ENCODE peak calls at places on chromosomes 4 and X, in seven cellular contexts. One of them, this sample, is unnamed. For H3K4me1, the result is how much of the 10 kb centered on the place peaks cover.

GRCh38 chr4:22413416-22413815 is 102.5 kb downstream of the ADGRA3 start:
- DNase-seq in iPS DF 6.9: no peak
- DNase-seq in A549: no peak
- DNase-seq in right atrium auricular region: no peak
- DNase-seq in sigmoid colon: no peak
- DNase-seq in right lobe of liver: no peak
- DNase-seq in neuronal stem cell: no peak
- DNase-seq in this sample: no peak

GRCh38 chr4:7557447-7557846 is 122.7 kb upstream of the PSAPL1 start:
- DNase-seq in iPS DF 6.9: no peak
- DNase-seq in A549: peak
- DNase-seq in right atrium auricular region: no peak
- DNase-seq in sigmoid colon: no peak
- DNase-seq in right lobe of liver: no peak
- DNase-seq in neuronal stem cell: no peak
- DNase-seq in this sample: no peak

GRCh38 chr4:139909036-139909435 is 243.4 kb downstream of the MGST2 start:
- DNase-seq in iPS DF 6.9: no peak
- DNase-seq in A549: no peak
- DNase-seq in right atrium auricular region: no peak
- DNase-seq in sigmoid colon: no peak
- DNase-seq in right lobe of liver: no peak
- DNase-seq in neuronal stem cell: no peak
- DNase-seq in this sample: no peak

GRCh38 chr4:89868261-89868660 is 26.4 kb upstream of the MMRN1 start:
- DNase-seq in iPS DF 6.9: no peak
- DNase-seq in A549: no peak
- DNase-seq in right atrium auricular region: no peak
- DNase-seq in sigmoid colon: no peak
- DNase-seq in right lobe of liver: no peak
- DNase-seq in neuronal stem cell: no peak
- DNase-seq in this sample: no peak

GRCh38 chr4:173493041-173493440 is 37.0 kb downstream of the HAND2 start:
- DNase-seq in iPS DF 6.9: no peak
- DNase-seq in A549: no peak
- DNase-seq in right atrium auricular region: no peak
- DNase-seq in sigmoid colon: no peak
- DNase-seq in right lobe of liver: no peak
- DNase-seq in neuronal stem cell: no peak
- DNase-seq in this sample: no peak

GRCh38 chr4:169619518-169619957 is 840 bp upstream of the CLCN3 start:
- DNase-seq in iPS DF 6.9: no peak
- DNase-seq in A549: peak
- DNase-seq in right atrium auricular region: no peak
- DNase-seq in sigmoid colon: no peak
- DNase-seq in right lobe of liver: peak
- DNase-seq in neuronal stem cell: peak
- DNase-seq in this sample: no peak

GRCh38 chr4:26020083-26020668 is 106.2 kb downstream of the SMIM20 start:
- DNase-seq in iPS DF 6.9: no peak
- DNase-seq in A549: no peak
- DNase-seq in right atrium auricular region: no peak
- DNase-seq in sigmoid colon: no peak
- DNase-seq in right lobe of liver: no peak
- DNase-seq in neuronal stem cell: no peak
- DNase-seq in this sample: no peak

GRCh38 chr4:147480891-147481576 is at the start of gene EDNRA:
- DNase-seq in iPS DF 6.9: no peak
- DNase-seq in A549: peak
- DNase-seq in right atrium auricular region: no peak
- DNase-seq in sigmoid colon: no peak
- DNase-seq in right lobe of liver: no peak
- DNase-seq in neuronal stem cell: peak
- DNase-seq in this sample: peak

GRCh38 chrX:30312858-30313257 is 3.7 kb upstream of the NR0B1 start:
- DNase-seq in iPS DF 6.9: no peak
- DNase-seq in A549: no peak
- DNase-seq in right atrium auricular region: no peak
- DNase-seq in sigmoid colon: no peak
- DNase-seq in right lobe of liver: no peak
- DNase-seq in neuronal stem cell: no peak
- DNase-seq in this sample: no peak

GRCh38 chr4:142497606-142498005 is 348.5 kb downstream of the INPP4B start:
- DNase-seq in iPS DF 6.9: no peak
- DNase-seq in A549: no peak
- DNase-seq in right atrium auricular region: no peak
- DNase-seq in sigmoid colon: no peak
- DNase-seq in right lobe of liver: no peak
- DNase-seq in neuronal stem cell: no peak
- DNase-seq in this sample: no peak

GRCh38 chr4:150828159-150828558 is 186.9 kb downstream of the LRBA start:
- DNase-seq in iPS DF 6.9: no peak
- DNase-seq in A549: no peak
- DNase-seq in right atrium auricular region: no peak
- DNase-seq in sigmoid colon: no peak
- DNase-seq in right lobe of liver: no peak
- DNase-seq in neuronal stem cell: no peak
- DNase-seq in this sample: no peak

GRCh38 chrX:19747672-19748610 is 139.5 kb downstream of the SH3KBP1 start:
- DNase-seq in iPS DF 6.9: no peak
- DNase-seq in A549: no peak
- DNase-seq in right atrium auricular region: no peak
- DNase-seq in sigmoid colon: peak
- DNase-seq in right lobe of liver: no peak
- DNase-seq in neuronal stem cell: no peak
- DNase-seq in this sample: no peak

GRCh38 chrX:110146521-110146920 is 143.6 kb downstream of the TMEM164 start:
- DNase-seq in iPS DF 6.9: no peak
- DNase-seq in A549: peak
- DNase-seq in right atrium auricular region: no peak
- DNase-seq in sigmoid colon: no peak
- DNase-seq in right lobe of liver: peak
- DNase-seq in neuronal stem cell: peak
- DNase-seq in this sample: no peak

GRCh38 chrX:73765776-73766465 is 202.9 kb downstream of the CHIC1 start:
- DNase-seq in iPS DF 6.9: no peak
- DNase-seq in A549: no peak
- DNase-seq in right atrium auricular region: no peak
- DNase-seq in sigmoid colon: no peak
- DNase-seq in right lobe of liver: peak
- DNase-seq in neuronal stem cell: no peak
- DNase-seq in this sample: no peak

GRCh38 chr4:102637391-102637790 is 123.4 kb downstream of the MANBA start:
- DNase-seq in iPS DF 6.9: no peak
- DNase-seq in A549: no peak
- DNase-seq in right atrium auricular region: no peak
- DNase-seq in sigmoid colon: no peak
- DNase-seq in right lobe of liver: no peak
- DNase-seq in neuronal stem cell: no peak
- DNase-seq in this sample: no peak

GRCh38 chr4:110484767-110485166 is 8.8 kb downstream of the ENPEP start:
- DNase-seq in iPS DF 6.9: no peak
- DNase-seq in A549: no peak
- DNase-seq in right atrium auricular region: no peak
- DNase-seq in sigmoid colon: no peak
- DNase-seq in right lobe of liver: no peak
- DNase-seq in neuronal stem cell: no peak
- DNase-seq in this sample: no peak

GRCh38 chr4:158652920-158653319 is 18.8 kb downstream of the C4orf46 start:
- DNase-seq in iPS DF 6.9: no peak
- DNase-seq in A549: no peak
- DNase-seq in right atrium auricular region: no peak
- DNase-seq in sigmoid colon: no peak
- DNase-seq in right lobe of liver: no peak
- DNase-seq in neuronal stem cell: no peak
- DNase-seq in this sample: no peak

GRCh38 chr4:149914521-149915115 is 99.0 kb upstream of the IQCM start:
- DNase-seq in iPS DF 6.9: peak
- DNase-seq in A549: peak
- DNase-seq in right atrium auricular region: no peak
- DNase-seq in sigmoid colon: no peak
- DNase-seq in right lobe of liver: no peak
- DNase-seq in neuronal stem cell: peak
- DNase-seq in this sample: no peak

GRCh38 chr4:72701987-72702819 is 133.2 kb upstream of the ADAMTS3 start:
- DNase-seq in iPS DF 6.9: no peak
- DNase-seq in A549: peak
- DNase-seq in right atrium auricular region: no peak
- DNase-seq in sigmoid colon: no peak
- DNase-seq in right lobe of liver: no peak
- DNase-seq in neuronal stem cell: peak
- DNase-seq in this sample: no peak

GRCh38 chr4:7760706-7761105 is 179.0 kb downstream of the AFAP1 start:
- DNase-seq in iPS DF 6.9: no peak
- DNase-seq in A549: no peak
- DNase-seq in right atrium auricular region: no peak
- DNase-seq in sigmoid colon: no peak
- DNase-seq in right lobe of liver: no peak
- DNase-seq in neuronal stem cell: no peak
- DNase-seq in this sample: peak

GRCh38 chrX:16963216-16963615 is 16.8 kb downstream of the REPS2 start:
- DNase-seq in iPS DF 6.9: no peak
- DNase-seq in A549: no peak
- DNase-seq in right atrium auricular region: no peak
- DNase-seq in sigmoid colon: no peak
- DNase-seq in right lobe of liver: no peak
- DNase-seq in neuronal stem cell: no peak
- DNase-seq in this sample: no peak

GRCh38 chr4:76192221-76192620 is 21.4 kb downstream of the SCARB2 start:
- DNase-seq in iPS DF 6.9: no peak
- DNase-seq in A549: no peak
- DNase-seq in right atrium auricular region: no peak
- DNase-seq in sigmoid colon: no peak
- DNase-seq in right lobe of liver: no peak
- DNase-seq in neuronal stem cell: no peak
- DNase-seq in this sample: no peak

GRCh38 chr4:97003715-97004114 is 1139.6 kb downstream of the STPG2 start:
- DNase-seq in iPS DF 6.9: no peak
- DNase-seq in A549: no peak
- DNase-seq in right atrium auricular region: no peak
- DNase-seq in sigmoid colon: no peak
- DNase-seq in right lobe of liver: no peak
- DNase-seq in neuronal stem cell: no peak
- DNase-seq in this sample: no peak

GRCh38 chrX:115584715-115585114 is 23.7 kb downstream of the PLS3 start:
- DNase-seq in iPS DF 6.9: no peak
- DNase-seq in A549: no peak
- DNase-seq in right atrium auricular region: no peak
- DNase-seq in sigmoid colon: no peak
- DNase-seq in right lobe of liver: no peak
- DNase-seq in neuronal stem cell: no peak
- DNase-seq in this sample: no peak

GRCh38 chrX:40755291-40756249 is 20.2 kb upstream of the MED14 start:
- DNase-seq in iPS DF 6.9: no peak
- DNase-seq in A549: no peak
- DNase-seq in right atrium auricular region: no peak
- DNase-seq in sigmoid colon: no peak
- DNase-seq in right lobe of liver: no peak
- DNase-seq in neuronal stem cell: no peak
- DNase-seq in this sample: no peak

GRCh38 chrX:100748133-100748532 is 16.2 kb upstream of the SYTL4 start:
- DNase-seq in iPS DF 6.9: no peak
- DNase-seq in A549: no peak
- DNase-seq in right atrium auricular region: no peak
- DNase-seq in sigmoid colon: no peak
- DNase-seq in right lobe of liver: no peak
- DNase-seq in neuronal stem cell: no peak
- DNase-seq in this sample: no peak

GRCh38 chr4:7625073-7625472 is 190.3 kb upstream of the PSAPL1 start:
- DNase-seq in iPS DF 6.9: no peak
- DNase-seq in A549: no peak
- DNase-seq in right atrium auricular region: no peak
- DNase-seq in sigmoid colon: no peak
- DNase-seq in right lobe of liver: no peak
- DNase-seq in neuronal stem cell: no peak
- DNase-seq in this sample: peak

GRCh38 chr4:143406523-143406922 is 69.8 kb downstream of the GAB1 start:
- DNase-seq in iPS DF 6.9: no peak
- DNase-seq in A549: no peak
- DNase-seq in right atrium auricular region: peak
- DNase-seq in sigmoid colon: peak
- DNase-seq in right lobe of liver: peak
- DNase-seq in neuronal stem cell: no peak
- DNase-seq in this sample: peak

GRCh38 chrX:40867352-40867751 is 132.0 kb upstream of the MED14 start:
- DNase-seq in iPS DF 6.9: no peak
- DNase-seq in A549: peak
- DNase-seq in right atrium auricular region: no peak
- DNase-seq in sigmoid colon: no peak
- DNase-seq in right lobe of liver: no peak
- DNase-seq in neuronal stem cell: no peak
- DNase-seq in this sample: no peak

GRCh38 chr4:168589154-168589553 is 92.3 kb downstream of the PALLD start:
- DNase-seq in iPS DF 6.9: no peak
- DNase-seq in A549: peak
- DNase-seq in right atrium auricular region: no peak
- DNase-seq in sigmoid colon: no peak
- DNase-seq in right lobe of liver: no peak
- DNase-seq in neuronal stem cell: no peak
- DNase-seq in this sample: no peak
- H3K4me1 ChIP-seq in iPS DF 6.9: under half
- H3K4me1 ChIP-seq in A549: half or more
- H3K4me1 ChIP-seq in right atrium auricular region: under half
- H3K4me1 ChIP-seq in sigmoid colon: under half
- H3K4me1 ChIP-seq in right lobe of liver: under half
- H3K4me1 ChIP-seq in neuronal stem cell: under half
- H3K4me1 ChIP-seq in this sample: under half

GRCh38 chr4:127506283-127506682 is 126.5 kb upstream of the INTU start:
- DNase-seq in iPS DF 6.9: no peak
- DNase-seq in A549: no peak
- DNase-seq in right atrium auricular region: no peak
- DNase-seq in sigmoid colon: no peak
- DNase-seq in right lobe of liver: no peak
- DNase-seq in neuronal stem cell: no peak
- DNase-seq in this sample: no peak
- H3K4me1 ChIP-seq in iPS DF 6.9: under half
- H3K4me1 ChIP-seq in A549: under half
- H3K4me1 ChIP-seq in right atrium auricular region: under half
- H3K4me1 ChIP-seq in sigmoid colon: under half
- H3K4me1 ChIP-seq in right lobe of liver: under half
- H3K4me1 ChIP-seq in neuronal stem cell: under half
- H3K4me1 ChIP-seq in this sample: under half

GRCh38 chr4:14338206-14338605 is 664.1 kb upstream of the CPEB2 start:
- DNase-seq in iPS DF 6.9: no peak
- DNase-seq in A549: no peak
- DNase-seq in right atrium auricular region: no peak
- DNase-seq in sigmoid colon: no peak
- DNase-seq in right lobe of liver: no peak
- DNase-seq in neuronal stem cell: no peak
- DNase-seq in this sample: no peak
- H3K4me1 ChIP-seq in iPS DF 6.9: under half
- H3K4me1 ChIP-seq in A549: under half
- H3K4me1 ChIP-seq in right atrium auricular region: under half
- H3K4me1 ChIP-seq in sigmoid colon: under half
- H3K4me1 ChIP-seq in right lobe of liver: under half
- H3K4me1 ChIP-seq in neuronal stem cell: under half
- H3K4me1 ChIP-seq in this sample: under half

DNA sequence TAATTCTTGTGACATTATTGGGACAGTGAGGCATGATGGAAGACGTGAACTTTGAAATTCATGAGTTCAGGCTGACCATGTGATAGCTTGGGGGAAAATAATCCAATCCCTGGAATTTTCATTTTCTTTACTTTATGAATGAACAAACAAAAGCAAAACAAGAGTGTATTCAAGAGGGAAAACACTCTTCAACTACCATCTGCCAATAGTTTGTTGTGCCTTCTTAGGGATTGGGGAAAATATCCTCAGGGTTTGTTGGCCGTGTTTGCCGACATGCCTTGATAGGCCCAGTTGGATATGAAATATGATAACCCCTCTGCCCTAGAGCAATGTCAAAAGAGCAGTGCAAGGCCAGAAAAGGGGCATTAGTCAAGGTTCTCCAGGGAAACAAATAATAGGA is 80.8 kb upstream of the CLNK start:
- DNase-seq in iPS DF 6.9: no peak
- DNase-seq in A549: no peak
- DNase-seq in right atrium auricular region: no peak
- DNase-seq in sigmoid colon: no peak
- DNase-seq in right lobe of liver: no peak
- DNase-seq in neuronal stem cell: no peak
- DNase-seq in this sample: no peak
- H3K4me1 ChIP-seq in iPS DF 6.9: under half
- H3K4me1 ChIP-seq in A549: under half
- H3K4me1 ChIP-seq in right atrium auricular region: under half
- H3K4me1 ChIP-seq in sigmoid colon: under half
- H3K4me1 ChIP-seq in right lobe of liver: under half
- H3K4me1 ChIP-seq in neuronal stem cell: under half
- H3K4me1 ChIP-seq in this sample: under half